ENCODE peak calls at places on chromosomes 7 and 10, in four cellular contexts. One of them, this sample, is unnamed.

GRCh38 chr7:11297226-11297625 is 323.6 kb downstream of the PHF14 start:
- DNase-seq in PC-3: no peak
- DNase-seq in CD4-positive, CD25-positive, alpha-beta regulatory T cell: no peak
- DNase-seq in A549: no peak
- DNase-seq in this sample: no peak

GRCh38 chr10:58615237-58615935 is 102.7 kb downstream of the BICC1 start:
- DNase-seq in PC-3: no peak
- DNase-seq in CD4-positive, CD25-positive, alpha-beta regulatory T cell: no peak
- DNase-seq in A549: no peak
- DNase-seq in this sample: no peak

GRCh38 chr10:69269761-69270160 is 8.5 kb upstream of the HK1 start:
- DNase-seq in PC-3: no peak
- DNase-seq in CD4-positive, CD25-positive, alpha-beta regulatory T cell: no peak
- DNase-seq in A549: no peak
- DNase-seq in this sample: no peak

GRCh38 chr10:2978111-2978510 is 89.2 kb upstream of the PFKP start:
- DNase-seq in PC-3: peak
- DNase-seq in CD4-positive, CD25-positive, alpha-beta regulatory T cell: peak
- DNase-seq in A549: peak
- DNase-seq in this sample: peak

GRCh38 chr10:101238732-101239105 is 9.5 kb upstream of the LBX1 start:
- DNase-seq in PC-3: peak
- DNase-seq in CD4-positive, CD25-positive, alpha-beta regulatory T cell: no peak
- DNase-seq in A549: no peak
- DNase-seq in this sample: no peak

GRCh38 chr7:71444130-71444529 is 312.2 kb downstream of the GALNT17 start:
- DNase-seq in PC-3: no peak
- DNase-seq in CD4-positive, CD25-positive, alpha-beta regulatory T cell: no peak
- DNase-seq in A549: no peak
- DNase-seq in this sample: no peak

GRCh38 chr7:141397236-141398163 is 153.7 kb upstream of the AGK start:
- DNase-seq in PC-3: no peak
- DNase-seq in CD4-positive, CD25-positive, alpha-beta regulatory T cell: no peak
- DNase-seq in A549: no peak
- DNase-seq in this sample: no peak

GRCh38 chr10:51892965-51893658 is 193.7 kb upstream of the CSTF2T start:
- DNase-seq in PC-3: peak
- DNase-seq in CD4-positive, CD25-positive, alpha-beta regulatory T cell: no peak
- DNase-seq in A549: peak
- DNase-seq in this sample: no peak

GRCh38 chr10:48306870-48307531 is 524 bp downstream of the MAPK8 start:
- DNase-seq in PC-3: peak
- DNase-seq in CD4-positive, CD25-positive, alpha-beta regulatory T cell: no peak
- DNase-seq in A549: peak
- DNase-seq in this sample: peak

GRCh38 chr7:99190359-99191009 is 17.4 kb downstream of the KPNA7 start:
- DNase-seq in PC-3: no peak
- DNase-seq in CD4-positive, CD25-positive, alpha-beta regulatory T cell: no peak
- DNase-seq in A549: no peak
- DNase-seq in this sample: no peak

GRCh38 chr7:138370956-138371355 is 89.1 kb upstream of the TRIM24 start:
- DNase-seq in PC-3: no peak
- DNase-seq in CD4-positive, CD25-positive, alpha-beta regulatory T cell: no peak
- DNase-seq in A549: no peak
- DNase-seq in this sample: no peak

GRCh38 chr7:139916717-139917395 is 87.8 kb downstream of the TBXAS1 start:
- DNase-seq in PC-3: peak
- DNase-seq in CD4-positive, CD25-positive, alpha-beta regulatory T cell: no peak
- DNase-seq in A549: no peak
- DNase-seq in this sample: no peak

GRCh38 chr10:110547139-110547761 is 20.2 kb upstream of the SMC3 start:
- DNase-seq in PC-3: peak
- DNase-seq in CD4-positive, CD25-positive, alpha-beta regulatory T cell: peak
- DNase-seq in A549: peak
- DNase-seq in this sample: peak

GRCh38 chr10:82981137-82981723 is 1106.2 kb downstream of the NRG3 start:
- DNase-seq in PC-3: no peak
- DNase-seq in CD4-positive, CD25-positive, alpha-beta regulatory T cell: no peak
- DNase-seq in A549: no peak
- DNase-seq in this sample: no peak

GRCh38 chr7:47383064-47383463 is 198.8 kb downstream of the TNS3 start:
- DNase-seq in PC-3: no peak
- DNase-seq in CD4-positive, CD25-positive, alpha-beta regulatory T cell: no peak
- DNase-seq in A549: no peak
- DNase-seq in this sample: no peak
- H3K27ac ChIP-seq in PC-3: no peak
- H3K27ac ChIP-seq in CD4-positive, CD25-positive, alpha-beta regulatory T cell: no peak
- H3K27ac ChIP-seq in A549: no peak
- H3K27ac ChIP-seq in this sample: no peak

DNA sequence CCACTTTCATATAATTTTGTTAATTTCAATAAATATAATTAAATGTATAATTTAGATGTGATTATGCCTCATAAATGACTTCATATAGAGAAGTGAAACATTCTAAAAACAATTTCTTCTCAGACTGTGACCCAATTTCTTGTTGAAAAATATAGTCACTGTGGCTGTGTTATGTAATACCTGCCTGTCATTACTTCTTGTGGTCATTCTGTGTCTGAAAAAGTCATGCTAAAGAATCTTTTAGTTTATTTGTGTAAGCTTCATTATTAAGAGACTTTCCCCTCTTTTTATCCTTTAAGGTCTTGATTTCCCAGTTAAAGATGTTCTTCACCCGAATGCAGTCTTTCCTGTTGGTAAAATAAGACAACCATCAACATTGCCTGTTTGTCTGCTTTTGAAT is 15.9 kb downstream of the KAT6B start:
- DNase-seq in PC-3: no peak
- DNase-seq in CD4-positive, CD25-positive, alpha-beta regulatory T cell: no peak
- DNase-seq in A549: no peak
- DNase-seq in this sample: no peak
- H3K27ac ChIP-seq in PC-3: no peak
- H3K27ac ChIP-seq in CD4-positive, CD25-positive, alpha-beta regulatory T cell: no peak
- H3K27ac ChIP-seq in A549: no peak
- H3K27ac ChIP-seq in this sample: no peak

GRCh38 chr10:15461353-15462108 is 90.4 kb upstream of the FAM171A1 start:
- DNase-seq in PC-3: peak
- DNase-seq in CD4-positive, CD25-positive, alpha-beta regulatory T cell: no peak
- DNase-seq in A549: peak
- DNase-seq in this sample: no peak
- H3K27ac ChIP-seq in PC-3: no peak
- H3K27ac ChIP-seq in CD4-positive, CD25-positive, alpha-beta regulatory T cell: no peak
- H3K27ac ChIP-seq in A549: peak
- H3K27ac ChIP-seq in this sample: no peak

DNA sequence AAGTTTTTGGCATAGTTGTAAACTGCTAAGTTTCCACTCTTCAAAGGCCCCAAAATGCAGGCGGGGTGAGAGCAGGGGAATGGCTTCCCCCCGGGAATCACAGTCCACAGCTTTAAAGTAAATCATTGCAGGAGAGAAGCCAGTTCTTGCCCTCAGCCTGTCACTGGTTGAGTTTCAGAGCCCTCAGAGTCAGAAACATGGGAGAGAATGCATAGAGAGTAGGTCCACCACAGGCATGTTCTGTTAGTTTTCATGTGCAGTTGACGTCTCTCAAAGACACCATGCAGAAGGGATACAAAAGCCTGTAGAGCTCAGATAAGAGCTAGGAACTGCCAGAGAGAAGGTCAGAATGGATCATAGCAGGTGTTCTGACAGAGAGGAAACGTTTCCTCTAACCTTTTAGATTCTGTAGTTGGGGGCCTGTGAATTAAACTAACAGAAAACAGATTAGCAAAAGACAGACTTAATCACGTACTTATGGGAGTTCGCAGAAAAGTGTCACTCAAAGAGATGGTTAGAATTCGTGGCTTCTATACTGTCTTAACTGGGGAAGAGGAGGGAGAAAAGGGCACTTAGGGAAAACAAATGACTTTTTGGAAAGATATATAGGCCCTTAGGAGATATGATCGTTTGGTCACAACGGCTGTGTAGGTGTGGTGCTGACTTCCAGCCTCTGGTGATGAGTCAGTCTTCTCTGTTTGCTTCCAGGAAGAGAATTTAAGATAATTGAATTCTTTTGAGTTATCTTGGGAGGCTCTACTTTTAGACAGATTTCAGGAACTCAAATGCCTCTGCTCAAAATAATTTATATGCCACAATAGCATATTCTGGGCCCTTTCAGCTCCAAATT is 48.0 kb upstream of the MSRB2 start:
- DNase-seq in PC-3: peak
- DNase-seq in CD4-positive, CD25-positive, alpha-beta regulatory T cell: no peak
- DNase-seq in A549: peak
- DNase-seq in this sample: no peak
- H3K27ac ChIP-seq in PC-3: no peak
- H3K27ac ChIP-seq in CD4-positive, CD25-positive, alpha-beta regulatory T cell: no peak
- H3K27ac ChIP-seq in A549: no peak
- H3K27ac ChIP-seq in this sample: no peak

GRCh38 chr10:79158402-79159097 is 89.8 kb downstream of the ZMIZ1 start:
- DNase-seq in PC-3: peak
- DNase-seq in CD4-positive, CD25-positive, alpha-beta regulatory T cell: no peak
- DNase-seq in A549: no peak
- DNase-seq in this sample: no peak
- H3K27ac ChIP-seq in PC-3: peak
- H3K27ac ChIP-seq in CD4-positive, CD25-positive, alpha-beta regulatory T cell: no peak
- H3K27ac ChIP-seq in A549: peak
- H3K27ac ChIP-seq in this sample: peak